ENCODE peak calls at places on chromosome 9, in ten cellular contexts. H is activated CD8-positive, alpha-beta memory T cell treated with anti-CD3 and anti-CD28 coated beads for 48 hours; F is MCF 10A; E is endothelial cell; W is non-pigmented ciliary epithelial cell; V is progenitor cell of endocrine pancreas; Q is activated CD8-positive, alpha-beta T cell treated with anti-CD3 and anti-CD28 coated beads for 36 hours; I is activated B cell treated with CpG ODN at 0.5 μM for 24 hours; J is amniotic stem cell; D is nucleus accumbens. N is an unnamed sample.

GRCh38 chr9:93156475-93157008 is 22.5 kb upstream of the NINJ1 start:
- DNase-seq in H (no peak), F (no peak), E (no peak), W (no peak), V (no peak), Q (peak; percentile 65), I (no peak), J (no peak), D (no peak), N (no peak)

GRCh38 chr9:1939926-1940368 is 75.2 kb upstream of the SMARCA2 start:
- DNase-seq in H (peak; percentile 5), F (peak; percentile 47), E (peak; percentile 16), W (no peak), V (no peak), Q (peak; percentile 46), I (no peak), J (no peak), D (no peak), N (no peak)

GRCh38 chr9:128145536-128145935 is 3.7 kb upstream of the LCN2 start:
- DNase-seq in H (no peak), F (no peak), E (no peak), W (no peak), V (no peak), Q (no peak), I (no peak), J (no peak), D (no peak), N (no peak)

GRCh38 chr9:93309889-93310425 is 126.0 kb downstream of the WNK2 start:
- DNase-seq in H (no peak), F (no peak), E (no peak), W (no peak), V (no peak), Q (no peak), I (no peak), J (no peak), D (no peak), N (no peak)

GRCh38 chr9:136399176-136400037 is 563 bp downstream of the SNAPC4 start:
- DNase-seq in H (no peak), F (peak; percentile 16), E (peak; percentile 32), W (no peak), V (no peak), Q (peak; percentile 48), I (peak; percentile 36), J (no peak), D (no peak), N (no peak)

GRCh38 chr9:136336156-136336860 is 9.0 kb downstream of the GPSM1 start:
- DNase-seq in H (no peak), F (no peak), E (no peak), W (no peak), V (no peak), Q (no peak), I (no peak), J (no peak), D (no peak), N (peak; percentile 59)

GRCh38 chr9:32966036-32966435 is 35.4 kb downstream of the APTX start:
- DNase-seq in H (no peak), F (no peak), E (no peak), W (no peak), V (no peak), Q (no peak), I (no peak), J (no peak), D (no peak), N (no peak)

GRCh38 chr9:28341913-28342312 is 768.6 kb upstream of the C9orf72 start:
- DNase-seq in H (no peak), F (no peak), E (no peak), W (no peak), V (no peak), Q (no peak), I (no peak), J (no peak), D (no peak), N (no peak)

GRCh38 chr9:133835273-133835901 is 97.2 kb upstream of the SARDH start:
- DNase-seq in H (no peak), F (no peak), E (no peak), W (no peak), V (no peak), Q (no peak), I (no peak), J (no peak), D (no peak), N (no peak)

GRCh38 chr9:118609355-118610044 is 759.7 kb downstream of the BRINP1 start:
- DNase-seq in H (no peak), F (peak; percentile 70), E (no peak), W (peak; percentile 13), V (no peak), Q (no peak), I (no peak), J (peak; percentile 23), D (no peak), N (no peak)

GRCh38 chr9:93028448-93029006 is 30.0 kb upstream of the SUSD3 start:
- DNase-seq in H (no peak), F (peak; percentile 8), E (no peak), W (no peak), V (no peak), Q (peak; percentile 81), I (peak; percentile 36), J (no peak), D (no peak), N (no peak)

GRCh38 chr9:90642570-90643539 is at the start of gene DIRAS2:
- DNase-seq in H (no peak), F (peak; percentile 33), E (peak; percentile 60), W (peak; percentile 14), V (peak; percentile 64), Q (peak; percentile 35), I (no peak), J (peak; percentile 6), D (peak; percentile 75), N (no peak)

GRCh38 chr9:89798546-89799120 is 193.8 kb downstream of the GADD45G start:
- DNase-seq in H (no peak), F (no peak), E (no peak), W (no peak), V (no peak), Q (no peak), I (no peak), J (no peak), D (no peak), N (no peak)

GRCh38 chr9:104860280-104860679 is 67.7 kb downstream of the ABCA1 start:
- DNase-seq in H (no peak), F (no peak), E (no peak), W (no peak), V (no peak), Q (no peak), I (no peak), J (no peak), D (no peak), N (no peak)

GRCh38 chr9:107847977-107848376 is 358.4 kb upstream of the KLF4 start:
- DNase-seq in H (no peak), F (peak; percentile 17), E (no peak), W (no peak), V (no peak), Q (no peak), I (no peak), J (peak; percentile 18), D (no peak), N (no peak)

GRCh38 chr9:130215341-130216119 is 43.3 kb downstream of the NCS1 start:
- DNase-seq in H (no peak), F (no peak), E (no peak), W (no peak), V (no peak), Q (peak; percentile 14), I (no peak), J (no peak), D (no peak), N (no peak)

GRCh38 chr9:223167-223566 is 8.5 kb downstream of the DOCK8 start:
- DNase-seq in H (no peak), F (no peak), E (no peak), W (no peak), V (no peak), Q (no peak), I (no peak), J (no peak), D (no peak), N (no peak)

GRCh38 chr9:3794005-3794404 is 268.2 kb upstream of the RFX3 start:
- DNase-seq in H (no peak), F (no peak), E (peak; percentile 37), W (no peak), V (no peak), Q (no peak), I (no peak), J (no peak), D (no peak), N (no peak)